ENCODE peak calls at places on chromosome 21, in six cellular contexts. One of them, this sample, is unnamed.

GRCh38 chr21:44801468-44802395 is at the start of gene UBE2G2:
- DNase-seq in activated T-cell treated with anti-CD3 and anti-CD28 coated beads, Interleukin-2, amount 50 U/mL, for 4 hours: peak; percentile 81
- DNase-seq in cardiac muscle cell: peak; percentile 78
- DNase-seq in iris pigment epithelial cell: peak; percentile 76
- DNase-seq in Daoy: peak; percentile 91
- DNase-seq in head of caudate nucleus: peak; percentile 84
- DNase-seq in this sample: peak; percentile 86

GRCh38 chr21:41663805-41664788 is 102.8 kb downstream of the RIPK4 start:
- DNase-seq in Daoy: peak; percentile 64
- DNase-seq in activated T-cell treated with anti-CD3 and anti-CD28 coated beads, Interleukin-2, amount 50 U/mL, for 4 hours: no peak
- DNase-seq in head of caudate nucleus: no peak
- DNase-seq in cardiac muscle cell: no peak
- DNase-seq in iris pigment epithelial cell: peak; percentile 56
- DNase-seq in this sample: peak; percentile 76

GRCh38 chr21:33383056-33383888 is 19.9 kb upstream of the IFNGR2 start:
- DNase-seq in iris pigment epithelial cell: peak; percentile 92
- DNase-seq in head of caudate nucleus: no peak
- DNase-seq in activated T-cell treated with anti-CD3 and anti-CD28 coated beads, Interleukin-2, amount 50 U/mL, for 4 hours: peak; percentile 64
- DNase-seq in cardiac muscle cell: peak; percentile 78
- DNase-seq in Daoy: peak; percentile 98
- DNase-seq in this sample: peak; percentile 82

GRCh38 chr21:34204021-34204420 is 130.6 kb downstream of the MRPS6 start:
- DNase-seq in activated T-cell treated with anti-CD3 and anti-CD28 coated beads, Interleukin-2, amount 50 U/mL, for 4 hours: no peak
- DNase-seq in Daoy: no peak
- DNase-seq in iris pigment epithelial cell: no peak
- DNase-seq in cardiac muscle cell: no peak
- DNase-seq in head of caudate nucleus: no peak
- DNase-seq in this sample: no peak

GRCh38 chr21:39314155-39315027 is 959 bp upstream of the BRWD1 start:
- DNase-seq in cardiac muscle cell: peak; percentile 73
- DNase-seq in Daoy: peak; percentile 67
- DNase-seq in iris pigment epithelial cell: peak; percentile 76
- DNase-seq in activated T-cell treated with anti-CD3 and anti-CD28 coated beads, Interleukin-2, amount 50 U/mL, for 4 hours: peak; percentile 30
- DNase-seq in head of caudate nucleus: peak; percentile 55
- DNase-seq in this sample: peak; percentile 69

GRCh38 chr21:43369124-43369523 is 57.8 kb downstream of the SIK1 start:
- DNase-seq in Daoy: peak; percentile 49
- DNase-seq in head of caudate nucleus: no peak
- DNase-seq in cardiac muscle cell: peak; percentile 35
- DNase-seq in activated T-cell treated with anti-CD3 and anti-CD28 coated beads, Interleukin-2, amount 50 U/mL, for 4 hours: no peak
- DNase-seq in iris pigment epithelial cell: peak; percentile 22
- DNase-seq in this sample: peak; percentile 96

GRCh38 chr21:45981641-45982255 is at the start of gene COL6A1:
- DNase-seq in iris pigment epithelial cell: peak; percentile 65
- DNase-seq in cardiac muscle cell: peak; percentile 85
- DNase-seq in activated T-cell treated with anti-CD3 and anti-CD28 coated beads, Interleukin-2, amount 50 U/mL, for 4 hours: no peak
- DNase-seq in Daoy: peak; percentile 81
- DNase-seq in head of caudate nucleus: peak; percentile 45
- DNase-seq in this sample: peak; percentile 75

GRCh38 chr21:31213787-31214186 is 130.3 kb downstream of the TIAM1 start:
- DNase-seq in activated T-cell treated with anti-CD3 and anti-CD28 coated beads, Interleukin-2, amount 50 U/mL, for 4 hours: no peak
- DNase-seq in Daoy: no peak
- DNase-seq in head of caudate nucleus: no peak
- DNase-seq in cardiac muscle cell: no peak
- DNase-seq in iris pigment epithelial cell: no peak
- DNase-seq in this sample: peak; percentile 3

GRCh38 chr21:34367320-34367935 is 3.6 kb downstream of the KCNE2 start:
- DNase-seq in activated T-cell treated with anti-CD3 and anti-CD28 coated beads, Interleukin-2, amount 50 U/mL, for 4 hours: peak; percentile 22
- DNase-seq in cardiac muscle cell: peak; percentile 79
- DNase-seq in head of caudate nucleus: no peak
- DNase-seq in iris pigment epithelial cell: peak; percentile 79
- DNase-seq in Daoy: peak; percentile 72
- DNase-seq in this sample: peak; percentile 75